ENCODE peak calls at places on chromosomes 12 and 14, in four cellular contexts. One of them, this sample, is unnamed.

GRCh38 chr12:108779998-108780688 is 48.8 kb upstream of the CORO1C start:
- DNase-seq in stomach: no peak
- DNase-seq in BE2C: no peak
- DNase-seq in GM04504: no peak
- DNase-seq in this sample: peak; percentile 19

GRCh38 chr12:23949212-23950010 is at the start of gene SOX5:
- DNase-seq in stomach: peak; percentile 28
- DNase-seq in BE2C: no peak
- DNase-seq in GM04504: no peak
- DNase-seq in this sample: no peak

GRCh38 chr12:76927170-76927784 is 48.5 kb upstream of the CSRP2 start:
- DNase-seq in stomach: peak; percentile 28
- DNase-seq in BE2C: peak; percentile 66
- DNase-seq in GM04504: no peak
- DNase-seq in this sample: no peak

GRCh38 chr14:100713720-100714119 is 13.0 kb upstream of the DLK1 start:
- DNase-seq in stomach: no peak
- DNase-seq in BE2C: no peak
- DNase-seq in GM04504: no peak
- DNase-seq in this sample: no peak

GRCh38 chr14:69424139-69424923 is 25.8 kb downstream of the SLC39A9 start:
- DNase-seq in stomach: no peak
- DNase-seq in BE2C: no peak
- DNase-seq in GM04504: no peak
- DNase-seq in this sample: no peak

GRCh38 chr14:23660290-23661226 is 24.4 kb downstream of the DHRS2 start:
- DNase-seq in stomach: no peak
- DNase-seq in BE2C: no peak
- DNase-seq in GM04504: no peak
- DNase-seq in this sample: no peak

GRCh38 chr12:80937391-80938238 is at the start of gene LIN7A:
- DNase-seq in stomach: peak; percentile 27
- DNase-seq in BE2C: peak; percentile 71
- DNase-seq in GM04504: peak; percentile 18
- DNase-seq in this sample: no peak

GRCh38 chr12:19440019-19440858 is 947 bp downstream of the AEBP2 start:
- DNase-seq in stomach: peak; percentile 34
- DNase-seq in BE2C: peak; percentile 69
- DNase-seq in GM04504: no peak
- DNase-seq in this sample: no peak

GRCh38 chr14:95515080-95515489 is 1.4 kb downstream of the SYNE3 start:
- DNase-seq in stomach: no peak
- DNase-seq in BE2C: peak; percentile 63
- DNase-seq in GM04504: no peak
- DNase-seq in this sample: no peak

GRCh38 chr12:113278631-113279030 is 56.3 kb downstream of the SLC8B1 start:
- DNase-seq in stomach: no peak
- DNase-seq in BE2C: no peak
- DNase-seq in GM04504: no peak
- DNase-seq in this sample: no peak

GRCh38 chr12:106197906-106198623 is 49.8 kb downstream of the CKAP4 start:
- DNase-seq in stomach: no peak
- DNase-seq in BE2C: no peak
- DNase-seq in GM04504: peak; percentile 71
- DNase-seq in this sample: peak; percentile 93

GRCh38 chr12:75641031-75641780 is 129.8 kb upstream of the KRR1 start:
- DNase-seq in stomach: no peak
- DNase-seq in BE2C: no peak
- DNase-seq in GM04504: peak; percentile 56
- DNase-seq in this sample: peak; percentile 42

GRCh38 chr12:46468159-46468558 is 95.6 kb upstream of the SLC38A2 start:
- DNase-seq in stomach: peak; percentile 43
- DNase-seq in BE2C: no peak
- DNase-seq in GM04504: no peak
- DNase-seq in this sample: no peak

GRCh38 chr12:138898-139534 is 72.4 kb downstream of the IQSEC3 start:
- DNase-seq in stomach: no peak
- DNase-seq in BE2C: no peak
- DNase-seq in GM04504: no peak
- DNase-seq in this sample: no peak

GRCh38 chr14:76117789-76118188 is 33.9 kb upstream of the GPATCH2L start:
- DNase-seq in stomach: no peak
- DNase-seq in BE2C: peak; percentile 79
- DNase-seq in GM04504: no peak
- DNase-seq in this sample: no peak

GRCh38 chr14:102694530-102695171 is 82.6 kb upstream of the TRAF3 start:
- DNase-seq in stomach: peak; percentile 71
- DNase-seq in BE2C: peak; percentile 72
- DNase-seq in GM04504: peak; percentile 44
- DNase-seq in this sample: peak; percentile 13

GRCh38 chr12:102948941-102949352 is 8.5 kb upstream of the ASCL1 start:
- DNase-seq in stomach: peak; percentile 63
- DNase-seq in BE2C: peak; percentile 78
- DNase-seq in GM04504: no peak
- DNase-seq in this sample: no peak

GRCh38 chr12:31325524-31325875 is 450 bp downstream of the SINHCAF start:
- DNase-seq in stomach: peak; percentile 33
- DNase-seq in BE2C: no peak
- DNase-seq in GM04504: no peak
- DNase-seq in this sample: no peak

GRCh38 chr12:96294831-96295230 is 100.7 kb downstream of the ELK3 start:
- DNase-seq in stomach: no peak
- DNase-seq in BE2C: no peak
- DNase-seq in GM04504: no peak
- DNase-seq in this sample: peak; percentile 9

GRCh38 chr14:59126714-59127436 is 61.6 kb upstream of the DAAM1 start:
- DNase-seq in stomach: no peak
- DNase-seq in BE2C: peak; percentile 11
- DNase-seq in GM04504: no peak
- DNase-seq in this sample: no peak

GRCh38 chr12:95998611-95999300 is 2.6 kb upstream of the HAL start:
- DNase-seq in stomach: no peak
- DNase-seq in BE2C: peak; percentile 52
- DNase-seq in GM04504: peak; percentile 28
- DNase-seq in this sample: no peak

GRCh38 chr14:68337279-68337678 is 455.6 kb downstream of the ZFP36L1 start:
- DNase-seq in stomach: no peak
- DNase-seq in BE2C: no peak
- DNase-seq in GM04504: no peak
- DNase-seq in this sample: no peak

This sample was measured in BJ.